ENCODE peak calls at places on chromosomes 7 and 10, in nine cellular contexts. G is mucosa of gallbladder; V is anterior cingulate cortex; C is stimulated activated naive CD8-positive, alpha-beta T cell treated with anti-CD3 and anti-CD28 coated beads, Interleukin-15, amount 100 ng/mL, for 72 hours; H is HCT116; R is CD8-positive, alpha-beta T cell; Y is activated CD4-positive, alpha-beta T cell treated with anti-CD3 and anti-CD28 coated beads for 4 hours; S is choroid plexus epithelial cell; D is non-pigmented ciliary epithelial cell. F is an unnamed sample.
A peak's percentile ranks its signal among the peaks of the same experiment; 100 is the strongest.

GRCh38 chr7:143214789-143215679 is 6.8 kb upstream of the TAS2R40 start:
- DNase-seq in S (peak; percentile 93), D (peak; percentile 55), R (peak; percentile 56), C (peak; percentile 68), G (peak; percentile 59), V (no peak), H (peak; percentile 87), Y (peak; percentile 61), F (peak; percentile 38)

GRCh38 chr7:150980663-150981062 is 2.5 kb upstream of the KCNH2 start:
- DNase-seq in D (no peak), S (no peak), G (no peak), Y (no peak), R (no peak), V (no peak), H (no peak), C (no peak), F (no peak)

GRCh38 chr10:126468876-126469643 is 80.8 kb upstream of the ADAM12 start:
- DNase-seq in C (no peak), G (no peak), R (no peak), S (peak; percentile 93), H (no peak), D (no peak), V (no peak), Y (no peak), F (no peak)

GRCh38 chr7:66682350-66683093 is 53.8 kb downstream of the KCTD7 start:
- DNase-seq in S (peak; percentile 22), R (no peak), C (peak; percentile 10), V (no peak), G (no peak), Y (peak; percentile 7), H (no peak), D (no peak), F (no peak)

GRCh38 chr10:69065406-69066361 is 22.2 kb upstream of the SRGN start:
- DNase-seq in H (no peak), V (no peak), R (no peak), C (peak; percentile 69), G (no peak), S (peak; percentile 92), Y (no peak), D (no peak), F (no peak)

GRCh38 chr10:68242051-68242450 is 10.1 kb upstream of the ATOH7 start:
- DNase-seq in C (no peak), V (no peak), G (no peak), D (no peak), H (no peak), R (no peak), Y (no peak), S (no peak), F (no peak)

GRCh38 chr7:41967156-41967555 is 264.3 kb upstream of the INHBA start:
- DNase-seq in C (no peak), S (peak; percentile 54), R (no peak), D (no peak), V (no peak), Y (no peak), H (no peak), G (no peak), F (no peak)

GRCh38 chr10:119306514-119306951 is 99.2 kb downstream of the GRK5 start:
- DNase-seq in C (peak; percentile 73), Y (peak; percentile 68), G (no peak), S (no peak), V (no peak), R (peak; percentile 76), D (no peak), H (no peak), F (no peak)

GRCh38 chr7:25949672-25950487 is 202.1 kb upstream of the NFE2L3 start:
- DNase-seq in H (no peak), V (no peak), S (no peak), G (no peak), D (no peak), R (no peak), C (no peak), Y (no peak), F (no peak)

GRCh38 chr7:6165075-6165474 is 107.3 kb downstream of the CYTH3 start:
- DNase-seq in D (no peak), G (no peak), S (no peak), H (no peak), Y (no peak), C (no peak), V (no peak), R (no peak), F (no peak)

GRCh38 chr7:100171840-100172239 is 3.4 kb upstream of the GAL3ST4 start:
- DNase-seq in V (no peak), H (no peak), D (no peak), C (no peak), S (no peak), G (no peak), R (peak; percentile 29), Y (no peak), F (no peak)

GRCh38 chr7:15778191-15778590 is 91.7 kb upstream of the MEOX2 start:
- DNase-seq in D (no peak), S (no peak), Y (no peak), R (no peak), H (no peak), G (no peak), V (no peak), C (no peak), F (no peak)

GRCh38 chr10:132059760-132060508 is 5.8 kb upstream of the JAKMIP3 start:
- DNase-seq in S (no peak), R (no peak), G (no peak), C (no peak), V (no peak), D (no peak), Y (no peak), H (no peak), F (no peak)

GRCh38 chr7:73829505-73829904 is 1.3 kb upstream of the CLDN4 start:
- DNase-seq in R (no peak), C (no peak), S (no peak), H (no peak), D (no peak), V (no peak), G (no peak), Y (no peak), F (no peak)

GRCh38 chr7:148701414-148701813 is 2.7 kb downstream of the CUL1 start:
- DNase-seq in S (peak; percentile 21), R (no peak), G (no peak), V (no peak), D (no peak), Y (no peak), H (no peak), C (no peak), F (no peak)